ENCODE peak calls at places on chromosomes 12 and 14, in eight cellular contexts. One of them, this sample, is unnamed.

GRCh38 chr12:32454075-32454474 is 54.7 kb downstream of the FGD4 start:
- DNase-seq in NCI-H2081: no peak
- DNase-seq in astrocyte of the cerebellum: peak
- DNase-seq in GM04503: peak
- DNase-seq in HTR-8/SVneo: no peak
- DNase-seq in amniotic stem cell: peak
- DNase-seq in amniotic epithelial cell: peak
- DNase-seq in uterus: no peak
- DNase-seq in this sample: peak

GRCh38 chr14:74579447-74580274 is 32.4 kb downstream of the LTBP2 start:
- DNase-seq in astrocyte of the cerebellum: peak
- DNase-seq in HTR-8/SVneo: peak
- DNase-seq in amniotic stem cell: peak
- DNase-seq in amniotic epithelial cell: peak
- DNase-seq in uterus: no peak
- DNase-seq in NCI-H2081: no peak
- DNase-seq in GM04503: no peak
- DNase-seq in this sample: peak

GRCh38 chr12:119869720-119870119 is 7.4 kb downstream of the CIT start:
- DNase-seq in HTR-8/SVneo: peak
- DNase-seq in amniotic epithelial cell: peak
- DNase-seq in GM04503: peak
- DNase-seq in astrocyte of the cerebellum: peak
- DNase-seq in amniotic stem cell: peak
- DNase-seq in uterus: no peak
- DNase-seq in NCI-H2081: no peak
- DNase-seq in this sample: peak

GRCh38 chr12:45355750-45356149 is 139.9 kb downstream of the ANO6 start:
- DNase-seq in NCI-H2081: no peak
- DNase-seq in amniotic epithelial cell: peak
- DNase-seq in uterus: no peak
- DNase-seq in astrocyte of the cerebellum: no peak
- DNase-seq in GM04503: no peak
- DNase-seq in amniotic stem cell: no peak
- DNase-seq in HTR-8/SVneo: no peak
- DNase-seq in this sample: no peak

GRCh38 chr12:88298761-88299242 is 156.7 kb downstream of the TMTC3 start:
- DNase-seq in uterus: no peak
- DNase-seq in amniotic epithelial cell: peak
- DNase-seq in NCI-H2081: no peak
- DNase-seq in astrocyte of the cerebellum: peak
- DNase-seq in HTR-8/SVneo: peak
- DNase-seq in amniotic stem cell: peak
- DNase-seq in GM04503: peak
- DNase-seq in this sample: peak

GRCh38 chr12:77601069-77601468 is 229.6 kb upstream of the NAV3 start:
- DNase-seq in amniotic epithelial cell: no peak
- DNase-seq in HTR-8/SVneo: no peak
- DNase-seq in NCI-H2081: no peak
- DNase-seq in amniotic stem cell: no peak
- DNase-seq in uterus: no peak
- DNase-seq in astrocyte of the cerebellum: no peak
- DNase-seq in GM04503: no peak
- DNase-seq in this sample: no peak

GRCh38 chr14:65993103-65993502 is 493.1 kb upstream of the CCDC196 start:
- DNase-seq in NCI-H2081: no peak
- DNase-seq in uterus: no peak
- DNase-seq in amniotic stem cell: no peak
- DNase-seq in amniotic epithelial cell: no peak
- DNase-seq in HTR-8/SVneo: no peak
- DNase-seq in GM04503: no peak
- DNase-seq in astrocyte of the cerebellum: no peak
- DNase-seq in this sample: peak

GRCh38 chr14:78697341-78697740 is 527.2 kb downstream of the NRXN3 start:
- DNase-seq in astrocyte of the cerebellum: peak
- DNase-seq in GM04503: no peak
- DNase-seq in uterus: no peak
- DNase-seq in HTR-8/SVneo: no peak
- DNase-seq in amniotic epithelial cell: peak
- DNase-seq in NCI-H2081: peak
- DNase-seq in amniotic stem cell: peak
- DNase-seq in this sample: peak

GRCh38 chr12:71128191-71128590 is 29.6 kb downstream of the TSPAN8 start:
- DNase-seq in HTR-8/SVneo: no peak
- DNase-seq in astrocyte of the cerebellum: no peak
- DNase-seq in amniotic epithelial cell: peak
- DNase-seq in uterus: no peak
- DNase-seq in GM04503: no peak
- DNase-seq in amniotic stem cell: no peak
- DNase-seq in NCI-H2081: no peak
- DNase-seq in this sample: no peak

GRCh38 chr14:75088566-75089373 is 19.3 kb downstream of the ZC2HC1C start:
- DNase-seq in GM04503: no peak
- DNase-seq in NCI-H2081: peak
- DNase-seq in HTR-8/SVneo: peak
- DNase-seq in uterus: no peak
- DNase-seq in amniotic stem cell: peak
- DNase-seq in amniotic epithelial cell: peak
- DNase-seq in astrocyte of the cerebellum: peak
- DNase-seq in this sample: peak

GRCh38 chr12:8742501-8742900 is 44.7 kb downstream of the RIMKLB start:
- DNase-seq in uterus: no peak
- DNase-seq in NCI-H2081: no peak
- DNase-seq in amniotic epithelial cell: peak
- DNase-seq in GM04503: peak
- DNase-seq in astrocyte of the cerebellum: peak
- DNase-seq in HTR-8/SVneo: no peak
- DNase-seq in amniotic stem cell: peak
- DNase-seq in this sample: peak

GRCh38 chr12:42696424-42697149 is 107.0 kb upstream of the PRICKLE1 start:
- DNase-seq in astrocyte of the cerebellum: peak
- DNase-seq in amniotic stem cell: no peak
- DNase-seq in HTR-8/SVneo: no peak
- DNase-seq in amniotic epithelial cell: peak
- DNase-seq in NCI-H2081: no peak
- DNase-seq in uterus: peak
- DNase-seq in GM04503: no peak
- DNase-seq in this sample: peak

GRCh38 chr14:80491131-80491530 is 279.8 kb upstream of the DIO2 start:
- DNase-seq in GM04503: no peak
- DNase-seq in uterus: no peak
- DNase-seq in NCI-H2081: peak
- DNase-seq in HTR-8/SVneo: no peak
- DNase-seq in amniotic epithelial cell: no peak
- DNase-seq in astrocyte of the cerebellum: peak
- DNase-seq in amniotic stem cell: no peak
- DNase-seq in this sample: no peak

GRCh38 chr14:74478996-74479635 is 14.0 kb downstream of the NPC2 start:
- DNase-seq in HTR-8/SVneo: peak
- DNase-seq in uterus: no peak
- DNase-seq in astrocyte of the cerebellum: no peak
- DNase-seq in amniotic epithelial cell: peak
- DNase-seq in GM04503: no peak
- DNase-seq in amniotic stem cell: no peak
- DNase-seq in NCI-H2081: peak
- DNase-seq in this sample: peak

GRCh38 chr12:116303076-116303465 is 25.6 kb upstream of the MED13L start:
- DNase-seq in HTR-8/SVneo: no peak
- DNase-seq in GM04503: no peak
- DNase-seq in NCI-H2081: no peak
- DNase-seq in uterus: no peak
- DNase-seq in astrocyte of the cerebellum: no peak
- DNase-seq in amniotic stem cell: no peak
- DNase-seq in amniotic epithelial cell: no peak
- DNase-seq in this sample: no peak

GRCh38 chr12:12442548-12443071 is 85.7 kb downstream of the BORCS5 start:
- DNase-seq in astrocyte of the cerebellum: peak
- DNase-seq in amniotic stem cell: no peak
- DNase-seq in amniotic epithelial cell: peak
- DNase-seq in uterus: no peak
- DNase-seq in HTR-8/SVneo: no peak
- DNase-seq in GM04503: no peak
- DNase-seq in NCI-H2081: no peak
- DNase-seq in this sample: no peak

GRCh38 chr14:71060795-71061455 is 153.7 kb downstream of the PCNX1 start:
- DNase-seq in HTR-8/SVneo: no peak
- DNase-seq in uterus: no peak
- DNase-seq in amniotic stem cell: no peak
- DNase-seq in amniotic epithelial cell: peak
- DNase-seq in NCI-H2081: no peak
- DNase-seq in GM04503: no peak
- DNase-seq in astrocyte of the cerebellum: no peak
- DNase-seq in this sample: no peak

GRCh38 chr12:3077572-3078081 is 448 bp downstream of the TSPAN9 start:
- DNase-seq in HTR-8/SVneo: peak
- DNase-seq in amniotic epithelial cell: no peak
- DNase-seq in GM04503: no peak
- DNase-seq in uterus: peak
- DNase-seq in astrocyte of the cerebellum: no peak
- DNase-seq in NCI-H2081: no peak
- DNase-seq in amniotic stem cell: no peak
- DNase-seq in this sample: peak

GRCh38 chr12:62191747-62192485 is 68.3 kb upstream of the USP15 start:
- DNase-seq in amniotic epithelial cell: peak
- DNase-seq in HTR-8/SVneo: peak
- DNase-seq in amniotic stem cell: peak
- DNase-seq in astrocyte of the cerebellum: no peak
- DNase-seq in uterus: peak
- DNase-seq in GM04503: no peak
- DNase-seq in NCI-H2081: peak
- DNase-seq in this sample: no peak

GRCh38 chr14:61538464-61539022 is 156.8 kb upstream of the HIF1A start:
- DNase-seq in HTR-8/SVneo: no peak
- DNase-seq in astrocyte of the cerebellum: no peak
- DNase-seq in amniotic stem cell: no peak
- DNase-seq in amniotic epithelial cell: no peak
- DNase-seq in uterus: no peak
- DNase-seq in GM04503: no peak
- DNase-seq in NCI-H2081: no peak
- DNase-seq in this sample: no peak

GRCh38 chr14:104723651-104724406 is at the start of gene ADSS1:
- DNase-seq in amniotic epithelial cell: no peak
- DNase-seq in HTR-8/SVneo: peak
- DNase-seq in amniotic stem cell: no peak
- DNase-seq in GM04503: no peak
- DNase-seq in NCI-H2081: no peak
- DNase-seq in uterus: peak
- DNase-seq in astrocyte of the cerebellum: no peak
- DNase-seq in this sample: peak

GRCh38 chr14:35760143-35760542 is 49.0 kb downstream of the RALGAPA1 start:
- DNase-seq in uterus: no peak
- DNase-seq in amniotic stem cell: no peak
- DNase-seq in GM04503: no peak
- DNase-seq in amniotic epithelial cell: no peak
- DNase-seq in NCI-H2081: no peak
- DNase-seq in HTR-8/SVneo: no peak
- DNase-seq in astrocyte of the cerebellum: no peak
- DNase-seq in this sample: no peak

GRCh38 chr12:123513805-123514204 is 19.7 kb downstream of the RILPL1 start:
- DNase-seq in HTR-8/SVneo: no peak
- DNase-seq in GM04503: no peak
- DNase-seq in amniotic stem cell: no peak
- DNase-seq in NCI-H2081: no peak
- DNase-seq in amniotic epithelial cell: no peak
- DNase-seq in astrocyte of the cerebellum: no peak
- DNase-seq in uterus: no peak
- DNase-seq in this sample: no peak

GRCh38 chr14:61545716-61546455 is 149.4 kb upstream of the HIF1A start:
- DNase-seq in HTR-8/SVneo: no peak
- DNase-seq in amniotic stem cell: no peak
- DNase-seq in GM04503: no peak
- DNase-seq in uterus: no peak
- DNase-seq in amniotic epithelial cell: no peak
- DNase-seq in astrocyte of the cerebellum: no peak
- DNase-seq in NCI-H2081: no peak
- DNase-seq in this sample: no peak

GRCh38 chr14:70036665-70037064 is 152.1 kb downstream of the SLC8A3 start:
- DNase-seq in astrocyte of the cerebellum: no peak
- DNase-seq in amniotic stem cell: no peak
- DNase-seq in uterus: no peak
- DNase-seq in amniotic epithelial cell: peak
- DNase-seq in HTR-8/SVneo: no peak
- DNase-seq in GM04503: no peak
- DNase-seq in NCI-H2081: peak
- DNase-seq in this sample: peak

GRCh38 chr12:48968467-48968866 is 3.1 kb downstream of the WNT10B start:
- DNase-seq in GM04503: no peak
- DNase-seq in HTR-8/SVneo: no peak
- DNase-seq in amniotic stem cell: no peak
- DNase-seq in astrocyte of the cerebellum: no peak
- DNase-seq in uterus: no peak
- DNase-seq in NCI-H2081: no peak
- DNase-seq in amniotic epithelial cell: no peak
- DNase-seq in this sample: no peak

GRCh38 chr12:57459750-57460400 is at the start of gene GLI1:
- DNase-seq in amniotic epithelial cell: no peak
- DNase-seq in HTR-8/SVneo: peak
- DNase-seq in NCI-H2081: no peak
- DNase-seq in uterus: no peak
- DNase-seq in GM04503: no peak
- DNase-seq in astrocyte of the cerebellum: peak
- DNase-seq in amniotic stem cell: no peak
- DNase-seq in this sample: no peak

GRCh38 chr14:105876158-105876557 is 349.8 kb downstream of the TMEM121 start:
- DNase-seq in astrocyte of the cerebellum: no peak
- DNase-seq in amniotic epithelial cell: no peak
- DNase-seq in NCI-H2081: no peak
- DNase-seq in GM04503: no peak
- DNase-seq in amniotic stem cell: no peak
- DNase-seq in uterus: no peak
- DNase-seq in HTR-8/SVneo: no peak
- DNase-seq in this sample: no peak

GRCh38 chr14:21093018-21093417 is 5.4 kb downstream of the ZNF219 start:
- DNase-seq in GM04503: no peak
- DNase-seq in uterus: no peak
- DNase-seq in amniotic epithelial cell: no peak
- DNase-seq in astrocyte of the cerebellum: no peak
- DNase-seq in HTR-8/SVneo: no peak
- DNase-seq in amniotic stem cell: no peak
- DNase-seq in NCI-H2081: no peak
- DNase-seq in this sample: no peak

GRCh38 chr12:54082402-54082892 is 28.8 kb downstream of the HOXC4 start:
- DNase-seq in amniotic stem cell: no peak
- DNase-seq in uterus: peak
- DNase-seq in HTR-8/SVneo: no peak
- DNase-seq in NCI-H2081: no peak
- DNase-seq in GM04503: no peak
- DNase-seq in astrocyte of the cerebellum: no peak
- DNase-seq in amniotic epithelial cell: peak
- DNase-seq in this sample: no peak

GRCh38 chr14:101784631-101785030 is 23.1 kb downstream of the PPP2R5C start:
- DNase-seq in amniotic stem cell: no peak
- DNase-seq in uterus: no peak
- DNase-seq in amniotic epithelial cell: no peak
- DNase-seq in HTR-8/SVneo: no peak
- DNase-seq in NCI-H2081: no peak
- DNase-seq in GM04503: no peak
- DNase-seq in astrocyte of the cerebellum: no peak
- DNase-seq in this sample: no peak

GRCh38 chr12:95480230-95480629 is 6.3 kb downstream of the METAP2 start:
- DNase-seq in amniotic stem cell: no peak
- DNase-seq in amniotic epithelial cell: peak
- DNase-seq in GM04503: no peak
- DNase-seq in HTR-8/SVneo: no peak
- DNase-seq in uterus: no peak
- DNase-seq in NCI-H2081: no peak
- DNase-seq in astrocyte of the cerebellum: no peak
- DNase-seq in this sample: no peak

GRCh38 chr12:59916988-59917387 is 321.2 kb downstream of the SLC16A7 start:
- DNase-seq in HTR-8/SVneo: no peak
- DNase-seq in amniotic stem cell: no peak
- DNase-seq in astrocyte of the cerebellum: no peak
- DNase-seq in GM04503: no peak
- DNase-seq in amniotic epithelial cell: no peak
- DNase-seq in NCI-H2081: no peak
- DNase-seq in uterus: no peak
- DNase-seq in this sample: no peak

GRCh38 chr12:40999212-40999611 is 188.9 kb upstream of the PDZRN4 start:
- DNase-seq in uterus: no peak
- DNase-seq in GM04503: no peak
- DNase-seq in amniotic epithelial cell: peak
- DNase-seq in NCI-H2081: no peak
- DNase-seq in HTR-8/SVneo: no peak
- DNase-seq in astrocyte of the cerebellum: no peak
- DNase-seq in amniotic stem cell: no peak
- DNase-seq in this sample: no peak